ENCODE peak calls at places on chromosomes 1 and 21, in six cellular contexts. N, X, Y, L, E and O are unnamed samples.

GRCh38 chr1:229699613-229700242 is 73.7 kb downstream of the URB2 start:
- DNase-seq in N (no peak), L (no peak), Y (no peak), X (no peak), E (peak; percentile 39), O (peak; percentile 2)

GRCh38 chr1:6002714-6003501 is 10.7 kb upstream of the NPHP4 start:
- DNase-seq in X (no peak), E (no peak), Y (peak; percentile 68), N (no peak), L (no peak), O (no peak)

GRCh38 chr1:91611498-91611917 is 110.9 kb downstream of the CDC7 start:
- DNase-seq in E (peak; percentile 5), N (no peak), X (no peak), L (no peak), Y (no peak), O (no peak)

GRCh38 chr1:167105841-167106461 is 12.1 kb downstream of the STYXL2 start:
- DNase-seq in N (no peak), E (no peak), X (no peak), Y (no peak), L (no peak), O (no peak)

GRCh38 chr21:31612889-31613785 is 46.4 kb upstream of the SOD1 start:
- DNase-seq in N (no peak), Y (no peak), X (no peak), L (no peak), E (no peak), O (peak; percentile 27)

GRCh38 chr1:161439280-161440232 is 65.7 kb upstream of the FCGR2A start:
- DNase-seq in N (peak; percentile 62), L (no peak), X (no peak), E (no peak), Y (no peak), O (peak; percentile 71)

GRCh38 chr1:184972281-184973055 is 1.8 kb downstream of the NIBAN1 start:
- DNase-seq in X (no peak), Y (no peak), E (peak; percentile 51), N (no peak), L (no peak), O (peak; percentile 18)

GRCh38 chr1:12080773-12081556 is 17.9 kb downstream of the TNFRSF8 start:
- DNase-seq in L (no peak), E (no peak), N (no peak), Y (no peak), X (no peak), O (no peak)

GRCh38 chr1:151728151-151728711 is 6.9 kb downstream of the RIIAD1 start:
- DNase-seq in Y (no peak), X (no peak), L (no peak), E (peak; percentile 63), N (no peak), O (no peak)

GRCh38 chr21:22993144-22993543 is 1994.9 kb downstream of the NCAM2 start:
- DNase-seq in Y (no peak), E (no peak), N (no peak), L (no peak), X (no peak), O (no peak)

GRCh38 chr1:178020968-178021640 is 51.2 kb upstream of the SEC16B start:
- DNase-seq in Y (no peak), N (no peak), L (no peak), E (no peak), X (no peak), O (no peak)

GRCh38 chr1:158506369-158506987 is 34.5 kb downstream of the OR10R2 start:
- DNase-seq in L (no peak), Y (peak; percentile 9), N (no peak), E (no peak), X (no peak), O (peak; percentile 3)

GRCh38 chr1:218347316-218347712 is 2.2 kb downstream of the TGFB2 start:
- DNase-seq in Y (no peak), L (no peak), X (no peak), E (peak; percentile 56), N (no peak), O (no peak)

GRCh38 chr1:41286486-41286885 is 44.4 kb upstream of the SCMH1 start:
- DNase-seq in L (no peak), X (no peak), N (no peak), Y (no peak), E (no peak), O (no peak)

GRCh38 chr1:70718086-70718630 is 307.1 kb downstream of the CTH start:
- DNase-seq in E (no peak), Y (no peak), X (no peak), L (no peak), N (no peak), O (no peak)

GRCh38 chr1:69737527-69738176 is 169.9 kb downstream of the LRRC7 start:
- DNase-seq in L (no peak), Y (no peak), X (peak; percentile 12), E (peak; percentile 51), N (no peak), O (no peak)

GRCh38 chr1:218284377-218284916 is 646 bp upstream of the RRP15 start:
- DNase-seq in Y (peak; percentile 14), L (no peak), N (no peak), E (no peak), X (no peak), O (peak; percentile 14)

GRCh38 chr1:51284487-51284954 is 45.8 kb downstream of the TTC39A start:
- DNase-seq in N (peak; percentile 57), X (no peak), Y (no peak), E (peak; percentile 37), L (peak; percentile 53), O (no peak)

GRCh38 chr1:220113136-220113695 is 19.3 kb downstream of the IARS2 start:
- DNase-seq in L (no peak), X (no peak), Y (no peak), N (no peak), E (no peak), O (no peak)

GRCh38 chr1:18217398-18218043 is 109.9 kb downstream of the IGSF21 start:
- DNase-seq in X (no peak), L (no peak), N (no peak), Y (no peak), E (no peak), O (peak; percentile 16)

GRCh38 chr21:43976661-43977060 is 35.4 kb upstream of the TRAPPC10 start:
- DNase-seq in X (no peak), N (no peak), L (no peak), Y (no peak), E (no peak), O (no peak)

GRCh38 chr1:162159515-162159914 is 90.0 kb downstream of the NOS1AP start:
- DNase-seq in X (no peak), E (no peak), L (no peak), N (no peak), Y (no peak), O (no peak)

GRCh38 chr1:228379165-228379460 is 27.5 kb downstream of the TRIM11 start:
- DNase-seq in X (no peak), L (no peak), N (no peak), Y (peak; percentile 35), E (peak; percentile 2), O (peak; percentile 23)

GRCh38 chr1:11875094-11875493 is 16.3 kb upstream of the NPPB start:
- DNase-seq in X (no peak), E (no peak), Y (no peak), L (no peak), N (no peak), O (no peak)

DNA sequence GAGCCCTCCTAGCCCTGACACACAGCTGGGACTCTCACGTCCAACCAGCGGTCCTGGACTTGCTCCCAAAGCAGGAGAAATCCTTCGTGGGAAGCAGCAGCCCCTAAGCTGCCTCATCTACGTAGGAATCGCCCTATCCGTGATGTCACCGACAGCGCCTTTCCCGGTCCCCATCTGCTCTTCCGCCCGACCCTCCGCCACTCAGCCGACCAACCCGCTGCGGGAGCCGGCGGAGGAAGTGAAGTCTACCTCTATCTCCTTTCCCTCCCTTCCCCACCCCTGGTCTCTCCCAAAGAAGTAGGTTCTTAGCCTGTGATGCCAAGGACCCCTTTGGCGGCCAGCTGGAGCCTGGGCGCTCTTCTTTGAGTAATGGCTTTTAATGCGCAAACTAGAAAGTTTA is 272.1 kb downstream of the FAM72C start:
- DNase-seq in E (no peak), L (no peak), N (no peak), Y (no peak), X (no peak), O (no peak)
- H3K4me3 ChIP-seq in E (no peak overlapping the region), L (no peak overlapping the region), N (no peak overlapping the region), Y (no peak overlapping the region), X (no peak overlapping the region), O (no peak overlapping the region)

DNA sequence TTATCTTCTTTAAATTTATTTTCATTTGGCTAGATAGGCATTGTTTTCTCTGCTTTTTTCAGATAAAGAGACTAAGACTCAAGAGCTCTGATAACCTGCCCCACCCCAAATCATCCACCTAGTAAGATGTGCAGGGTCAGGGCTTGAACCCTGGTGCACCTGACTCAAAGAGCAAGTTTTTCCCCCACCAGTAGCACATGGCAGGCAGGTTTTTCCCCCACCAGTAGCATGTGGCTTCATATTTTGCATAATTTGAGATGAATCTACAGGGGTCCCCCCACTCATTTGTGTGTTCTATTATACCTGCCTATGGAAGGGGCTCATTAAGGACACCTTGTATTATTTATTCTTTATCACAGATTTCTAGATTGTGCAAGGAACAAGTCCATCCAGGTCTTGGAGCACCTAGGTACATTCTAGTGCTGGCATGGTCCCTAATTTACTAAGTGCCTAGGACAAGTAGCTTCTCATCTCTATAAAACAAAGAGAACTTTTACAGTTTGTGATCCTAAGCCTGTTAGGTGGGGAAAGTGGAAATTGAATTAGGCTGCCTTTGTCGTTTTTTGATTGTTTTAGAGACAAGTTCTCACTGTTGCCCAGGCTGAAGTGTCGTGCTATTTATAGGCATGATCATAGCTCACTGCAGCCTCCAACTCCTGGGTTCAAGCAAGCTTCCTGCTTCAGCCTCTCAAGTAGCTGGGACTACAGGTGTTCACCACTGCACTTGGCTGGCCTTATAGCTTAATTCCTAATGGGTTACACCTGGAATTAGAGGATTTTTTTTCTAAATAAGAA is 13.2 kb upstream of the CTSE start:
- DNase-seq in Y (no peak), X (no peak), L (no peak), N (no peak), E (no peak), O (no peak)
- H3K27me3 ChIP-seq in Y (peaks cover 23% of the 10 kb centered on the region), X (peaks cover 2% of the 10 kb centered on the region), L (no peaks in the 10 kb centered on the region), N (no peaks in the 10 kb centered on the region), E (peaks cover 56% of the 10 kb centered on the region), O (peaks cover 21% of the 10 kb centered on the region)

GRCh38 chr1:27755286-27755685 is 17.7 kb upstream of the STX12 start:
- DNase-seq in N (no peak), L (no peak), E (no peak), Y (no peak), X (no peak), O (no peak)

GRCh38 chr1:27755865-27756264 is 17.2 kb upstream of the STX12 start:
- DNase-seq in L (no peak), E (no peak), Y (no peak), X (no peak), N (no peak), O (no peak)

GRCh38 chr1:27752372-27752771 is 20.6 kb upstream of the STX12 start:
- DNase-seq in E (no peak), X (no peak), L (no peak), N (no peak), Y (no peak), O (no peak)
- H3K4me3 ChIP-seq in E (no peak overlapping the region), X (no peak overlapping the region), L (no peak overlapping the region), N (no peak overlapping the region), Y (no peak overlapping the region), O (no peak overlapping the region)

GRCh38 chr1:33606272-33606671 is 133.8 kb downstream of the ZSCAN20 start:
- DNase-seq in E (no peak), Y (peak; percentile 33), N (no peak), X (no peak), L (peak; percentile 64), O (no peak)
- H3K27me3 ChIP-seq in E (no peaks in the 10 kb centered on the region), Y (no peaks in the 10 kb centered on the region), N (no peaks in the 10 kb centered on the region), X (no peaks in the 10 kb centered on the region), L (no peaks in the 10 kb centered on the region), O (no peaks in the 10 kb centered on the region)